ENCODE peak calls at places on chromosomes 4 and X, in seven cellular contexts. X is mucosa of descending colon, K is pancreas, P is fibroblast of the aortic adventitia, E is astrocyte of the cerebellum, V is keratinocyte, D is tibial nerve. H is an unnamed sample.

GRCh38 chr4:38488891-38489861 is 174.8 kb upstream of the KLF3 start:
- DNase-seq in X (no peak), K (no peak), P (peak; percentile 71), E (no peak), V (no peak), D (no peak), H (no peak)

GRCh38 chr4:176841730-176842129 is 49.0 kb upstream of the VEGFC start:
- DNase-seq in X (no peak), K (no peak), P (peak; percentile 80), E (peak; percentile 18), V (peak; percentile 42), D (no peak), H (peak; percentile 38)

GRCh38 chrX:13153796-13154195 is 109.4 kb upstream of the FAM9C start:
- DNase-seq in X (no peak), K (no peak), P (peak; percentile 69), E (no peak), V (no peak), D (no peak), H (no peak)

GRCh38 chr4:174334628-174335027 is 50.9 kb downstream of the CEP44 start:
- DNase-seq in X (no peak), K (no peak), P (no peak), E (no peak), V (peak; percentile 36), D (no peak), H (no peak)

GRCh38 chrX:11100281-11101035 is 10.7 kb upstream of the HCCS start:
- DNase-seq in X (no peak), K (no peak), P (peak; percentile 90), E (peak; percentile 55), V (no peak), D (peak; percentile 33), H (no peak)

GRCh38 chr4:124636793-124637192 is 75.7 kb downstream of the ANKRD50 start:
- DNase-seq in X (no peak), K (no peak), P (no peak), E (peak; percentile 46), V (no peak), D (no peak), H (no peak)

GRCh38 chr4:108556166-108556565 is 64.2 kb upstream of the RPL34 start:
- DNase-seq in X (no peak), K (no peak), P (no peak), E (no peak), V (no peak), D (no peak), H (no peak)

GRCh38 chrX:70264784-70265183 is 3.4 kb upstream of the ARR3 start:
- DNase-seq in X (no peak), K (no peak), P (no peak), E (no peak), V (no peak), D (no peak), H (no peak)

GRCh38 chr4:170672571-170672970 is 582.8 kb upstream of the AADAT start:
- DNase-seq in X (no peak), K (no peak), P (peak; percentile 58), E (no peak), V (peak; percentile 1), D (no peak), H (no peak)

GRCh38 chrX:22237479-22237878 is 35.2 kb upstream of the CBLL2 start:
- DNase-seq in X (no peak), K (no peak), P (no peak), E (no peak), V (no peak), D (no peak), H (no peak)

GRCh38 chr4:183101956-183102480 is 3.0 kb downstream of the WWC2 start:
- DNase-seq in X (no peak), K (no peak), P (no peak), E (no peak), V (no peak), D (no peak), H (no peak)
- H3K4me3 ChIP-seq in X (no peak overlapping the region), K (no peak overlapping the region), P (no peak overlapping the region), E (no peak overlapping the region), V (no peak overlapping the region), D (no peak overlapping the region), H (no peak overlapping the region)

DNA sequence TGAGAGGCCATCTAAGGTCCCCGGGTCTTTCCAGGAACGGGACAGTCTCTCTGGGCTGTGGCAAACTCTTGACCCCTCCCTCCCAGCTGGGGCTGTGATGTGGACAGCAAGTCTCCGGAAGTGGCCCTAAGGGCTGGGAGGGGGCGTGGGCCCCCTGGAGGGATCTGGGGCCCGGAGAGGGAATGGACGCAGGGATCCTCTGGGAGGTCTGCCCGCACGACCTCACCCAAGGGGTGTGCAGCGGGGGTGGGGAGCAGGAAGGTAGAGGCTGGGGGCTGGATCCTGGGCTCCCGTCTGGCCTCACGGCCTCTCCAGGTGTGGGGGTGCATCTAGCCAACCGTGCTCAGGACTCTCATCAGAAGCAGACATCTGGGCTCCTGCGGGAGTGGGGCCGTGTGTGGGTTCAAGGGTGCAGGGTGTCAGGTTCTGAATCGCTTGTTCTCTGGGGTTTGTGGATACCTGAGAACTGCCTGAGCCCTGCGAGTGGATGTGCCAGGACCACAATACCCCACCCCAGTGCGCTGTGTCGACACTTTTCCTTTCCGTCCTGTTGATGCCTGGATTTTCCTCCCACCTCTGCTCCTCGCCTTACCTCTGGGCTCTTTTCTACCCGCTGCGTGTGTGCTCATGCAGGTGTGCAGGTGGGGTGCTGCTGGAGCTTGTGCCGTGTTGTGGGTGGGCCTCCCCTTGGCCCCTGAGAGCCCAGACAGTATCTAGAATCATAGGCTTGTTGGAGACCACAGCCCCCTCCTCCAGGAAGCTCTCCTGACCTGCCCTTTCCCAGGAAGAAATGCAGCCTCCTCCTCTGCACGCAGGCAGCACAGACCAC is 917 bp downstream of the CPZ start:
- DNase-seq in X (no peak), K (no peak), P (no peak), E (no peak), V (no peak), D (no peak), H (no peak)
- H3K4me3 ChIP-seq in X (no peak overlapping the region), K (no peak overlapping the region), P (peak overlapping the region; percentile 62), E (peak overlapping the region; percentile 45), V (no peak overlapping the region), D (no peak overlapping the region), H (peak overlapping the region; percentile 41)

DNA sequence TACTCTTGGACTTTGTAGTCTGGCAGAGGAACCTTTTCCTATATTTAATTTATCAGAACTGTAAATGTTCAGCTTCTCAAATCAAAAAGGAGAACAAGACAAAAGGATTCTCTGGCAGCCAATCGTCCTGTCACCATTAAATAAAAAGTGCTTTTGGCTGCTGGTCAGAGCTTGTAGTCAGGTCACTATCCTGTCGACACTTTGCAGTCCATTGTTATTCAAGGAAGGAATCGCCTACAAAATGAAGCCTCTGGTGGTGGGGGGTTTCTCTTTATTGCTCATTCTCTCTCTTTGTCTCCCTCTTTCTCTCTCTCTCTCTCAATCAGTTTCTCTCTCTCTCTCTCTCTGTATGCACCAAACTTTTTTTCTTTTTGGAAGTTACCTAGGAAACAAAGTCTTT is 17.6 kb upstream of the SCML1 start:
- DNase-seq in X (no peak), K (no peak), P (no peak), E (no peak), V (no peak), D (no peak), H (no peak)
- H3K4me3 ChIP-seq in X (no peak overlapping the region), K (no peak overlapping the region), P (no peak overlapping the region), E (no peak overlapping the region), V (no peak overlapping the region), D (no peak overlapping the region), H (no peak overlapping the region)

GRCh38 chrX:154436290-154436596 is 711 bp upstream of the GDI1 start:
- DNase-seq in X (no peak), K (no peak), P (no peak), E (no peak), V (no peak), D (no peak), H (no peak)
- H3K4me3 ChIP-seq in X (no peak overlapping the region), K (no peak overlapping the region), P (peak overlapping the region; percentile 44), E (peak overlapping the region; percentile 27), V (no peak overlapping the region), D (peak overlapping the region; percentile 11), H (peak overlapping the region; percentile 19)

GRCh38 chrX:53279296-53280237 is 1.8 kb downstream of the IQSEC2 start:
- DNase-seq in X (no peak), K (no peak), P (no peak), E (no peak), V (no peak), D (no peak), H (no peak)
- H3K4me3 ChIP-seq in X (no peak overlapping the region), K (no peak overlapping the region), P (no peak overlapping the region), E (no peak overlapping the region), V (peak overlapping the region; percentile 8), D (peak overlapping the region; percentile 36), H (no peak overlapping the region)

GRCh38 chrX:137549846-137550534 is 15.9 kb upstream of the ZIC3 start:
- DNase-seq in X (no peak), K (no peak), P (no peak), E (no peak), V (no peak), D (no peak), H (no peak)
- H3K4me3 ChIP-seq in X (no peak overlapping the region), K (no peak overlapping the region), P (no peak overlapping the region), E (peak overlapping the region; percentile 40), V (no peak overlapping the region), D (no peak overlapping the region), H (no peak overlapping the region)

GRCh38 chr4:25213327-25213979 is 20.4 kb upstream of the PI4K2B start:
- DNase-seq in X (no peak), K (no peak), P (no peak), E (no peak), V (no peak), D (no peak), H (no peak)
- H3K4me3 ChIP-seq in X (no peak overlapping the region), K (no peak overlapping the region), P (no peak overlapping the region), E (no peak overlapping the region), V (no peak overlapping the region), D (no peak overlapping the region), H (no peak overlapping the region)

GRCh38 chr4:21544410-21544809 is 404.2 kb downstream of the KCNIP4 start:
- DNase-seq in X (no peak), K (no peak), P (no peak), E (no peak), V (no peak), D (no peak), H (no peak)

GRCh38 chr4:21543514-21543913 is 405.1 kb downstream of the KCNIP4 start:
- DNase-seq in X (no peak), K (no peak), P (no peak), E (no peak), V (no peak), D (no peak), H (no peak)
- H3K4me3 ChIP-seq in X (no peak overlapping the region), K (no peak overlapping the region), P (no peak overlapping the region), E (no peak overlapping the region), V (no peak overlapping the region), D (no peak overlapping the region), H (no peak overlapping the region)

GRCh38 chrX:48834383-48834709 is 1.1 kb downstream of the PCSK1N start:
- DNase-seq in X (no peak), K (no peak), P (no peak), E (no peak), V (no peak), D (no peak), H (no peak)
- H3K4me3 ChIP-seq in X (no peak overlapping the region), K (no peak overlapping the region), P (no peak overlapping the region), E (peak overlapping the region; percentile 39), V (no peak overlapping the region), D (no peak overlapping the region), H (no peak overlapping the region)

GRCh38 chrX:112678831-112679230 is 907 bp downstream of the LHFPL1 start:
- DNase-seq in X (no peak), K (no peak), P (no peak), E (no peak), V (no peak), D (no peak), H (no peak)
- H3K4me3 ChIP-seq in X (no peak overlapping the region), K (no peak overlapping the region), P (no peak overlapping the region), E (no peak overlapping the region), V (no peak overlapping the region), D (no peak overlapping the region), H (no peak overlapping the region)

H was measured in HFF-Myc.